ENCODE peak calls at places on chromosome 16, in five cellular contexts. V is thoracic aorta; C is AG04449; Y is stimulated activated CD4-positive, alpha-beta T cell treated with anti-CD3 and anti-CD28 coated beads, Interleukin-1b, Interleukin-23, amount 100 ng/mL, for 1 hour; J is amygdala. M is an unnamed sample.

GRCh38 chr16:88614818-88615580 is 23.4 kb upstream of the IL17C start:
- DNase-seq in J (no peak), C (no peak), Y (no peak), V (no peak), M (no peak)

GRCh38 chr16:6374816-6375215 is 957.8 kb upstream of the RBFOX1 start:
- DNase-seq in J (no peak), Y (no peak), C (no peak), V (no peak), M (no peak)

GRCh38 chr16:85413713-85414663 is 199.1 kb upstream of the GSE1 start:
- DNase-seq in J (no peak), C (no peak), V (no peak), Y (no peak), M (no peak)

GRCh38 chr16:69465083-69465721 is 40.8 kb downstream of the CYB5B start:
- DNase-seq in Y (no peak), V (no peak), C (no peak), J (no peak), M (no peak)

GRCh38 chr16:89422527-89422904 is 67.8 kb downstream of the ANKRD11 start:
- DNase-seq in J (no peak), Y (no peak), C (no peak), V (peak; percentile 51), M (no peak)

GRCh38 chr16:86956437-86956836 is 360.8 kb downstream of the C16orf95 start:
- DNase-seq in V (no peak), C (no peak), J (no peak), Y (no peak), M (no peak)

GRCh38 chr16:77918792-77919707 is 103.3 kb upstream of the CLEC3A start:
- DNase-seq in J (no peak), V (no peak), Y (no peak), C (peak; percentile 21), M (no peak)

GRCh38 chr16:3094289-3095027 is 4.6 kb downstream of the ZSCAN10 start:
- DNase-seq in J (no peak), V (no peak), C (no peak), Y (no peak), M (no peak)

GRCh38 chr16:6492742-6493141 is 839.9 kb upstream of the RBFOX1 start:
- DNase-seq in Y (no peak), J (no peak), C (no peak), V (no peak), M (no peak)

GRCh38 chr16:52633230-52633629 is 86.3 kb upstream of the TOX3 start:
- DNase-seq in C (no peak), J (no peak), Y (no peak), V (no peak), M (no peak)

GRCh38 chr16:67163903-67164558 is 514 bp upstream of the HSF4 start:
- DNase-seq in J (no peak), V (no peak), Y (no peak), C (no peak), M (no peak)

GRCh38 chr16:10332301-10332700 is 53.6 kb upstream of the ATF7IP2 start:
- DNase-seq in C (no peak), V (no peak), J (no peak), Y (no peak), M (no peak)

GRCh38 chr16:12064291-12064690 is 87.8 kb downstream of the SNX29 start:
- DNase-seq in Y (no peak), C (no peak), V (no peak), J (no peak), M (no peak)

GRCh38 chr16:31135535-31136286 is at the start of gene PRSS8:
- DNase-seq in V (no peak), Y (no peak), C (no peak), J (no peak), M (no peak)

GRCh38 chr16:75758215-75758614 is 31.9 kb upstream of the CPHXL start:
- DNase-seq in J (no peak), C (no peak), Y (no peak), V (no peak), M (no peak)

GRCh38 chr16:79519448-79519847 is 81.1 kb downstream of the MAF start:
- DNase-seq in J (no peak), Y (no peak), C (no peak), V (no peak), M (no peak)

GRCh38 chr16:4372578-4373355 is 1.1 kb downstream of the VASN start:
- DNase-seq in V (no peak), J (peak; percentile 32), C (peak; percentile 34), Y (no peak), M (no peak)

GRCh38 chr16:20904507-20905079 is 4.0 kb downstream of the LYRM1 start:
- DNase-seq in J (no peak), Y (no peak), V (no peak), C (no peak), M (no peak)

GRCh38 chr16:23188911-23189310 is 6.4 kb downstream of the SCNN1G start:
- DNase-seq in V (no peak), Y (no peak), C (no peak), J (no peak), M (no peak)

GRCh38 chr16:381788-382717 is at the start of gene PGAP6:
- DNase-seq in J (no peak), Y (peak; percentile 61), V (no peak), C (no peak), M (no peak)

GRCh38 chr16:80330803-80331202 is 210.0 kb upstream of the DYNLRB2 start:
- DNase-seq in J (no peak), V (no peak), Y (no peak), C (no peak), M (no peak)

GRCh38 chr16:27781195-27781524 is 231.2 kb downstream of the KATNIP start:
- DNase-seq in J (no peak), V (no peak), Y (no peak), C (no peak), M (no peak)

GRCh38 chr16:28193530-28194423 is 18.0 kb downstream of the XPO6 start:
- DNase-seq in Y (no peak), V (no peak), J (no peak), C (peak; percentile 97), M (no peak)

GRCh38 chr16:89048087-89048729 is 45.4 kb upstream of the ACSF3 start:
- DNase-seq in Y (no peak), C (no peak), V (no peak), J (no peak), M (no peak)

GRCh38 chr16:25297151-25297787 is 39.6 kb upstream of the ZKSCAN2 start:
- DNase-seq in C (no peak), Y (no peak), J (no peak), V (no peak), M (no peak)

GRCh38 chr16:74867281-74867849 is 92.7 kb upstream of the FA2H start:
- DNase-seq in C (no peak), Y (no peak), V (no peak), J (no peak), M (no peak)

M was measured in esophagus muscularis mucosa.